ENCODE peak calls at places on chromosomes 7 and 10, in seven cellular contexts. J, O, I, Q, V, B and E are unnamed samples.
A peak's percentile ranks its signal among the peaks of the same experiment; 100 is the strongest.

GRCh38 chr7:128155100-128155763 is 85.8 kb upstream of the LEP start:
- DNase-seq in J (peak; percentile 45), O (no peak), I (no peak), Q (no peak), V (no peak), B (no peak), E (no peak)

GRCh38 chr7:18574676-18575075 is 79.1 kb downstream of the HDAC9 start:
- DNase-seq in J (no peak), O (no peak), I (no peak), Q (no peak), V (no peak), B (no peak), E (no peak)

GRCh38 chr10:114755537-114755936 is 66.0 kb upstream of the FHIP2A start:
- DNase-seq in J (no peak), O (no peak), I (peak; percentile 48), Q (no peak), V (no peak), B (no peak), E (no peak)

GRCh38 chr7:50339990-50340500 is 35.5 kb downstream of the IKZF1 start:
- DNase-seq in J (no peak), O (no peak), I (no peak), Q (no peak), V (no peak), B (no peak), E (no peak)

GRCh38 chr10:72466018-72466417 is 111.3 kb upstream of the DNAJB12 start:
- DNase-seq in J (no peak), O (no peak), I (no peak), Q (no peak), V (no peak), B (no peak), E (no peak)

GRCh38 chr10:98296514-98296913 is 28.5 kb upstream of the LOXL4 start:
- DNase-seq in J (no peak), O (no peak), I (no peak), Q (no peak), V (no peak), B (peak; percentile 60), E (no peak)

GRCh38 chr10:88616250-88616977 is 29.9 kb downstream of the LIPJ start:
- DNase-seq in J (no peak), O (no peak), I (no peak), Q (no peak), V (no peak), B (no peak), E (no peak)

GRCh38 chr7:417973-418601 is 101.6 kb downstream of the PDGFA start:
- DNase-seq in J (no peak), O (no peak), I (no peak), Q (no peak), V (no peak), B (no peak), E (no peak)

GRCh38 chr7:20777377-20778062 is 9.2 kb downstream of the SP8 start:
- DNase-seq in J (no peak), O (no peak), I (no peak), Q (no peak), V (no peak), B (no peak), E (no peak)

GRCh38 chr7:51629206-51629605 is 312.6 kb upstream of the COBL start:
- DNase-seq in J (no peak), O (no peak), I (no peak), Q (no peak), V (no peak), B (no peak), E (no peak)

GRCh38 chr7:86950944-86951343 is 108.5 kb downstream of the ELAPOR2 start:
- DNase-seq in J (no peak), O (no peak), I (no peak), Q (no peak), V (no peak), B (no peak), E (no peak)

GRCh38 chr7:86947956-86948355 is 111.5 kb downstream of the ELAPOR2 start:
- DNase-seq in J (no peak), O (no peak), I (no peak), Q (no peak), V (no peak), B (peak; percentile 9), E (no peak)

GRCh38 chr7:86949779-86950260 is 109.6 kb downstream of the ELAPOR2 start:
- DNase-seq in J (no peak), O (no peak), I (no peak), Q (no peak), V (no peak), B (no peak), E (no peak)

GRCh38 chr7:86950360-86950759 is 109.1 kb downstream of the ELAPOR2 start:
- DNase-seq in J (no peak), O (no peak), I (no peak), Q (no peak), V (no peak), B (no peak), E (no peak)

DNA sequence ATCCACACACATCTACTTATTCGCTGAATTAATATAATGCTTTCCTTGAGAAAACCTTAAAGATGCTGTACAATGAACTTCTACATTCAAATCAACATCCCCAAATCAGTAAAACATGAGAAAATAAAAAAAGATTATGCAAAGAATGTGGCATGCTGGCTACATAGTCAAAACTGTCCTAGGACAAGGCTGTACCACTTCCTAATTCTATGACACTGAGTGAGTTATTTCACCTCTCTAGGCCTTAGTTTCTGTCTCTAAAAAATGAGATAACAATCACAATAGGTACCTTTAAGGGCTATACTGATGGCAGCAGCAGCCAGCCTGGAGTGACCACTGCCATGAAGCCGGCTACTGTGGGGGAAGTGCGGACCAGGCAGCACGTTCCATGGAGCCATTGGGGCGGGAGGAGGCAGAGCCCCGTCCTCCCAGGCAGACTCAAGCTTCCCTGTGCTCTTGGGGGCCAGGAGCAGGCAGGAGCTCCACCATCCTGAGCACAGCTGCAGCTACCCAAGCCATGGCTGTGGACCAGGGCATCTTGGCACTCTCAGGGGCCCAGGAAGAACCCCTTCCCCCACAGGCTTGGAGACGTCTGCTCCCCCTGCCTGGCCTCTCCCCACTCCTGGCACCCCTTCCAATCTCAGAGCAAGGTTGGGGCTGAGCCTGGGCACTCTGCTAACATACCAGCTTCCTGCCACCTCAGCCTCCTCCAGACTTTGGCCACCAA is 110.2 kb downstream of the ELAPOR2 start:
- DNase-seq in J (no peak), O (no peak), I (no peak), Q (no peak), V (no peak), B (no peak), E (peak; percentile 2)
- TF ChIP-seq CTCF in J (no peak), O (no peak), I (no peak), Q (no peak), V (no peak), B (no peak), E (no peak)

GRCh38 chr7:39410582-39410981 is 155.6 kb upstream of the YAE1 start:
- DNase-seq in J (no peak), O (no peak), I (no peak), Q (no peak), V (no peak), B (no peak), E (no peak)

GRCh38 chr7:39414669-39415035 is 151.6 kb upstream of the YAE1 start:
- DNase-seq in J (no peak), O (no peak), I (no peak), Q (no peak), V (no peak), B (no peak), E (no peak)

GRCh38 chr7:39415091-39415820 is 150.9 kb upstream of the YAE1 start:
- DNase-seq in J (no peak), O (no peak), I (no peak), Q (no peak), V (no peak), B (no peak), E (no peak)

GRCh38 chr7:39416866-39417265 is 149.3 kb upstream of the YAE1 start:
- DNase-seq in J (no peak), O (no peak), I (no peak), Q (no peak), V (no peak), B (no peak), E (no peak)

DNA sequence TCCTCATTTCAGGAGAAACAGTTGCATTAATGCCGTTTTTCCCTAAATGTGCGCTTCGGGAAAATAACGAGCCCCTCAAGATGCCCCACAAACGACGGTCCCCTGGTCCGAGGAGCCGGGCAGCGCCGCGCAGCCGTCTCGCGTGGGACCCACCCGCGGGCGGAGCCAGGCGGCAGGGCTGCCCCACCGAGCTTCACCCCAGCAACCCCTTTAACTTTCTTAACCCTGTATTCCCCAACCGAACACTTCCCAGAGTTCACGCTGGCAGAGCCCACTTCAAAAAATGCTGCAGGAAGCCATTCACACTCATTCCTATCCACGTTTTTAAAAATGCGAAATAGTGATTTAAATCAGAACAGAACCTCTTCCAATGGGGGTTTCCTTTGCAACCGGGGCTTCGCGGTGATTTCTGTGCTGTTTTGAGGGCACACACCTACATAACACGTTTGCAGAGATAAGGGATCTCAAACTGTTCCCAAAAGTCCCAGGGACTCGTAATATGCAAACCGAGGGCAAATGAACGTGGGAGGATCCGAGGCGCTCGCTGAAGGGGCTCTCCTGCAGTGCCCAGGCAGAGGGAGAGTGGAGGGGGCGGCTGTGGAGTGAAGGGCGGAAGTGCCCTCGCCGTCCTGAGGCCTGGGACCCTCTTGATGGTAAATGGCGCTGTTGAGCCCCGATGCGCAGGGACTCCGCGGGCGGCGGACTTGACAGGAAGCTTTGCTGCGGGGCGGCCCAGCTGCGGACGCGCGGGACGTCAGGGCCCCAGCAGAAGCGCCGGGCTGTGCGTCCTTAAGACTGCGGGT is 152.1 kb upstream of the YAE1 start:
- DNase-seq in J (peak; percentile 72), O (no peak), I (peak; percentile 49), Q (no peak), V (no peak), B (peak; percentile 23), E (peak; percentile 81)
- TF ChIP-seq CTCF in J (no peak), O (no peak), I (no peak), Q (no peak), V (no peak), B (no peak), E (peak; percentile 16)

DNA sequence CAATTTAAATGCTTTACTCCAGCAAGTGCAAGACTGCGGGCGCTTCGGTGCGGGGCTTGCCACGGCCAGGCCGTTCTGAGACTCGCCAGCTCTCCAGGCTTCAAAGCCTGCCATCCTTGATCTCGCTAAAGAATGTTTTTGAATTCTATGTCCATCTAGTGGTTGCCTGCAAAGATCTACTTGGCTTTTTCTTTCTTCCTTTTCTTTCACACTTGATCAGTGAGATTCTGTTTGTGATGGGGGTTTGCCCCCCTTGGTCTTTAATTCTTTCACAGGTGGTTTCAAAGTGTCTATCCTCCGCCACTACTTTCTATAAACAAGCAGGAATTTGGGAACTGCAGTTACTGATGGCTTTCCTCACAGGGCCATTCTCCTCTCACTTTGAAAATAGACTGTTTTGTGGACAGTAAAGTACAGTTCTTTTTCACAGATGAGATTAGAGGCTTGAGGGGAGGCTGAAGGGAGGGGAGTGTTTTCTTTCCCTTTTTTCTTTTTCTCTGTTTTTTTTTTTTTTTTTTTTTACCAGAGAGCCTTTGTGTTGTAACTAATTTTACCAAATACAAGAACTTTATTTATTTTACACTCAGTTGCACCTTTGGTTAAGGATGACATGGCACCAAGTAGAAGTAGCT is 15.2 kb upstream of the FBXW4 start:
- DNase-seq in J (no peak), O (no peak), I (no peak), Q (no peak), V (no peak), B (no peak), E (peak; percentile 39)
- TF ChIP-seq CTCF in J (no peak), O (peak; percentile 33), I (no peak), Q (no peak), V (no peak), B (no peak), E (no peak)

DNA sequence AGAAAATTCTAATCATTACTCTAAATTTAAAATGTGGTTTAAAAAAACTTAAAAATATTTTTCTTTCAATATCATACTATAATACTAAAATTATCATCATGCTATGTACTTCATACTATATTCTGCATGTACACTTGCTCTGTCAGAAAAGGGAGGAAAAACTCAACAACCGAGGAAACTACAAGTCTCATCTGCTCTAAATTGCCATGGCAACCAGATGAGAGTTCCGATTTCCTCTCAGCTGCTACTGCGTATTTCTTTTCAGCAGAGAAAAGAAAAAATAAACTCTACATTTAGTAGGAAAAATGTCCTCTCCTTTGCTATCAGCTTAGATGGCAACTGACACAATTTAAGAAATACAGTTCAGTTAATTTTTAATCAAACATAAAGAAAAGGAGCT is 178.9 kb downstream of the SRPK2 start:
- DNase-seq in J (no peak), O (no peak), I (no peak), Q (no peak), V (no peak), B (no peak), E (no peak)
- TF ChIP-seq CTCF in J (no peak), O (no peak), I (no peak), Q (no peak), V (no peak), B (no peak), E (no peak)